ENCODE peak calls at places on chromosome 4, in four cellular contexts. L is upper lobe of right lung, O is AG04450, J is heart right ventricle. F is an unnamed sample.

GRCh38 chr4:84870398-84871163 is 95.9 kb downstream of the WDFY3 start:
- DNase-seq in J (no peak), O (peak; percentile 20), L (no peak), F (no peak)

GRCh38 chr4:48483006-48483776 is at the start of gene SLC10A4:
- DNase-seq in J (no peak), L (peak; percentile 68), O (no peak), F (no peak)

GRCh38 chr4:65893957-65894755 is 223.9 kb upstream of the EPHA5 start:
- DNase-seq in J (no peak), O (no peak), L (no peak), F (no peak)

GRCh38 chr4:8742546-8742945 is 129.1 kb downstream of the HMX1 start:
- DNase-seq in J (no peak), O (no peak), L (peak; percentile 42), F (no peak)

GRCh38 chr4:106615961-106616360 is 247.4 kb upstream of the GIMD1 start:
- DNase-seq in L (no peak), J (no peak), O (no peak), F (no peak)

GRCh38 chr4:2817701-2818350 is 24.9 kb downstream of the SH3BP2 start:
- DNase-seq in L (peak; percentile 83), J (no peak), O (no peak), F (no peak)

GRCh38 chr4:38314663-38315062 is 349.3 kb upstream of the KLF3 start:
- DNase-seq in O (no peak), J (no peak), L (no peak), F (no peak)

GRCh38 chr4:138341739-138342415 is 99.7 kb upstream of the SLC7A11 start:
- DNase-seq in J (no peak), O (no peak), L (no peak), F (no peak)

GRCh38 chr4:47913858-47914218 is 545 bp downstream of the NFXL1 start:
- DNase-seq in O (no peak), L (peak; percentile 77), J (peak; percentile 15), F (no peak)

GRCh38 chr4:181157647-181158046 is 1085.6 kb upstream of the TENM3 start:
- DNase-seq in L (no peak), O (no peak), J (no peak), F (no peak)

GRCh38 chr4:140005699-140006098 is 148.3 kb downstream of the MAML3 start:
- DNase-seq in L (no peak), O (no peak), J (no peak), F (no peak)

GRCh38 chr4:48970471-48970921 is 15.6 kb upstream of the CWH43 start:
- DNase-seq in O (peak; percentile 74), L (no peak), J (no peak), F (no peak)

GRCh38 chr4:112552668-112553067 is 36.7 kb upstream of the NEUROG2 start:
- DNase-seq in L (no peak), O (peak; percentile 33), J (no peak), F (no peak)

GRCh38 chr4:25914670-25915358 is 794 bp downstream of the SMIM20 start:
- DNase-seq in J (no peak), L (no peak), O (no peak), F (no peak)

GRCh38 chr4:169791527-169792156 is 33.9 kb upstream of the HPF1 start:
- DNase-seq in O (no peak), L (no peak), J (peak; percentile 21), F (no peak)

GRCh38 chr4:110073045-110073845 is 125.2 kb downstream of the ELOVL6 start:
- DNase-seq in J (peak; percentile 21), O (no peak), L (no peak), F (no peak)

GRCh38 chr4:100842856-100843255 is 325.0 kb upstream of the EMCN start:
- DNase-seq in J (no peak), L (no peak), O (no peak), F (no peak)

GRCh38 chr4:105859233-105859632 is 36.0 kb upstream of the NPNT start:
- DNase-seq in L (no peak), O (peak; percentile 23), J (no peak), F (no peak)

GRCh38 chr4:90317785-90318184 is 190.6 kb downstream of the CCSER1 start:
- DNase-seq in L (no peak), J (no peak), O (peak; percentile 72), F (no peak)

GRCh38 chr4:53281438-53281837 is 84.4 kb downstream of the SCFD2 start:
- DNase-seq in J (no peak), L (no peak), O (no peak), F (no peak)

GRCh38 chr4:156568041-156568440 is 403.6 kb downstream of the PDGFC start:
- DNase-seq in O (no peak), L (no peak), J (no peak), F (no peak)

GRCh38 chr4:75985116-75985515 is 5.6 kb downstream of the SDAD1 start:
- DNase-seq in O (peak; percentile 72), L (no peak), J (no peak), F (peak; percentile 68)

DNA sequence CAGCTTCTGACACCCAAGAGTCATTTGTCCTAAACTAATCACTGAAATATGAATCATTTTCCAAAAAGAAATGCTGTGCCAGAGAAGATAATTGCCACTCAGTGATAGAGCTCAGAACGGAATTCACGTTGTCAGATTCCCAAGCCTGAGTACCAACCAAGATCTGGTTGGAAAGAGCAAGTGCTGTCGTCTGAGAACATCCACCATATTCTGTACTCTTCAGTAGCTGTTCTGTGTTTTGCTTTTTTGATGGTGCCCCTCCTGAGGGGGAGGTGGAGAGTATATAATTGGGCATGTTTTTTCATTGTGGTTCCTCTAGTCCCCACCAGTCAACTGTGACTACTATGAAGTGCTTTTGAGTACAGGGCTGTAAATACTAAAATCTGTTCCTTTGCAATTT is 13.2 kb downstream of the RUFY3 start:
- DNase-seq in J (no peak), L (no peak), O (no peak), F (no peak)
- TF ChIP-seq CTCF in J (no peak), L (no peak), O (no peak), F (no peak)

GRCh38 chr4:99612281-99612680 is 37.7 kb downstream of the MTTP start:
- DNase-seq in J (no peak), L (no peak), O (no peak), F (no peak)

GRCh38 chr4:99614491-99614890 is 39.9 kb downstream of the MTTP start:
- DNase-seq in O (no peak), L (no peak), J (no peak), F (no peak)

GRCh38 chr4:99612704-99613103 is 38.1 kb downstream of the MTTP start:
- DNase-seq in O (no peak), L (no peak), J (no peak), F (no peak)

GRCh38 chr4:99617374-99617773 is 40.3 kb downstream of the C4orf54 start:
- DNase-seq in L (no peak), J (no peak), O (no peak), F (no peak)

DNA sequence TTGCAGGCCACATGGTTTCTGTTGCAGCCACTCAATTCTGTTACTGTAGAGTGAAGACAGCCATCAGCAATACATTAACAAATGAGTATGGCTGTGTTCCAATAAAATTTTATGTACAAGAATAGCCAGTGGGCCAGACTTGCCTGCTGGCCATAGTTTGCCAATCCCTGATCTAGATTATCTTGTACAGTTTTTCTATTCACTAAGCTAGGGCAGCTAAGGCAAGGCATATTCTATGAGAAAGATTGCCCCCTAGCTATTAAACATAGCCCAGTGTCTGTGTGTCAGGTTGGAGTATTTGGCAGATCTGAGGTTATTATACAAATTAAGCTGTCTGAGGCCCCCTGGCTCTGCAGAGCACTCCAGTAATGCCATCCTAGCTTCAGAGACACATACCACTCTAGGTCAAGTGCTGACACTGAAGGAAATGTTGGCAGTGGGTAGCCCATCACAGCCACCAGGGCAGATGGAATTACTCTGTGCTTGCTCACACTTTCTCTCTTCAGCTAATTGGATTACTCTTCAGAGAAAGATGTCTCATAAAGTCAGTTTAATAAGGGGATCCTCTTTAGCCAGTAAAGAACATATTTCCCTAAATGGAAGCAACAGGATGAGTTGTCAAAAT is 40.7 kb downstream of the MTTP start:
- DNase-seq in O (no peak), J (peak; percentile 23), L (no peak), F (no peak)
- TF ChIP-seq CTCF in O (no peak), J (no peak), L (no peak), F (peak; percentile 17)

GRCh38 chr4:7295201-7295916 is 103.0 kb downstream of the SORCS2 start:
- DNase-seq in L (peak; percentile 79), J (peak; percentile 55), O (no peak), F (no peak)
- TF ChIP-seq CTCF in L (no peak), J (no peak), O (no peak), F (no peak)

GRCh38 chr4:61555789-61556188 is 355.7 kb downstream of the ADGRL3 start:
- DNase-seq in O (no peak), L (no peak), J (peak; percentile 7), F (no peak)
- TF ChIP-seq CTCF in O (no peak), L (no peak), J (no peak), F (no peak)

GRCh38 chr4:77047037-77047436 is 28.8 kb downstream of the CCNI start:
- DNase-seq in O (no peak), J (no peak), L (no peak), F (no peak)
- TF ChIP-seq CTCF in O (peak; percentile 43), J (no peak), L (peak; percentile 20), F (peak; percentile 45)

DNA sequence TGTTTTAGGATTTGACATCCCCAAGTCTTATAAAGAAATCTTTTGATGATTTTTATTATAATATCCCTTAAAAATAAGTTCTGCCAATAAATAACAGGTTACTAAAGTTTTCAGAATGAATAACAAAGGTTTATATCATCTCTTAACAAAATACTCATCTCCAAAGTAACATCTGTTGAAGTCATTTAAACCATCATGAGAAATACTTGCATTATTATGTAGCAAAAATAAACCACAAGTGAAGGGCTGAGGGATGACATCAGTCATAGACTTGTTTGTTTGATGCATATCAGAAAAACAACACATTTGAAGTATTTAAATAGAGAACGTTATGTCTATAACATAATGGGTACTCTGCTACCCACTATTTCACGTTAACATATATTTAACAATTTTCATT is 114.9 kb downstream of the SPOCK3 start:
- DNase-seq in J (no peak), O (no peak), L (no peak), F (no peak)
- TF ChIP-seq CTCF in J (no peak), O (no peak), L (no peak), F (no peak)

F was measured in esophagus muscularis mucosa.